ENCODE peak calls at places on chromosome 1, in five cellular contexts. One of them, this sample, is unnamed.

GRCh38 chr1:214551436-214552173 is at the start of gene PTPN14:
- DNase-seq in K562: peak; percentile 53
- DNase-seq in HepG2: peak; percentile 82
- DNase-seq in SK-N-SH: peak; percentile 91
- DNase-seq in GM12878: no peak
- DNase-seq in this sample: peak; percentile 85

GRCh38 chr1:241413386-241413785 is 56.4 kb upstream of the RGS7 start:
- DNase-seq in K562: no peak
- DNase-seq in HepG2: no peak
- DNase-seq in SK-N-SH: no peak
- DNase-seq in GM12878: no peak
- DNase-seq in this sample: no peak

GRCh38 chr1:3393024-3393986 is 61.2 kb upstream of the ARHGEF16 start:
- DNase-seq in K562: no peak
- DNase-seq in HepG2: no peak
- DNase-seq in SK-N-SH: peak; percentile 63
- DNase-seq in GM12878: no peak
- DNase-seq in this sample: no peak

GRCh38 chr1:33297911-33298622 is 22.8 kb downstream of the A3GALT2 start:
- DNase-seq in K562: no peak
- DNase-seq in HepG2: no peak
- DNase-seq in SK-N-SH: no peak
- DNase-seq in GM12878: no peak
- DNase-seq in this sample: no peak

GRCh38 chr1:99808391-99809115 is 41.6 kb upstream of the AGL start:
- DNase-seq in K562: peak; percentile 74
- DNase-seq in HepG2: peak; percentile 81
- DNase-seq in SK-N-SH: peak; percentile 74
- DNase-seq in GM12878: peak; percentile 79
- DNase-seq in this sample: peak; percentile 85

GRCh38 chr1:147292012-147292411 is 49.5 kb downstream of the CHD1L start:
- DNase-seq in K562: no peak
- DNase-seq in HepG2: no peak
- DNase-seq in SK-N-SH: no peak
- DNase-seq in GM12878: no peak
- DNase-seq in this sample: no peak

GRCh38 chr1:5423109-5423508 is 569.1 kb downstream of the NPHP4 start:
- DNase-seq in K562: no peak
- DNase-seq in HepG2: no peak
- DNase-seq in SK-N-SH: peak; percentile 89
- DNase-seq in GM12878: no peak
- DNase-seq in this sample: no peak

GRCh38 chr1:17547271-17547670 is 7.8 kb downstream of the ARHGEF10L start:
- DNase-seq in K562: no peak
- DNase-seq in HepG2: no peak
- DNase-seq in SK-N-SH: no peak
- DNase-seq in GM12878: no peak
- DNase-seq in this sample: no peak

GRCh38 chr1:228930479-228930957 is 195.2 kb downstream of the RHOU start:
- DNase-seq in K562: no peak
- DNase-seq in HepG2: no peak
- DNase-seq in SK-N-SH: no peak
- DNase-seq in GM12878: no peak
- DNase-seq in this sample: no peak

GRCh38 chr1:101632548-101633256 is 364.0 kb downstream of the OLFM3 start:
- DNase-seq in K562: no peak
- DNase-seq in HepG2: no peak
- DNase-seq in SK-N-SH: no peak
- DNase-seq in GM12878: no peak
- DNase-seq in this sample: no peak

GRCh38 chr1:31707711-31708110 is 3.9 kb upstream of the COL16A1 start:
- DNase-seq in K562: no peak
- DNase-seq in HepG2: no peak
- DNase-seq in SK-N-SH: no peak
- DNase-seq in GM12878: peak; percentile 43
- DNase-seq in this sample: no peak

GRCh38 chr1:236686815-236687160 is 489 bp downstream of the ACTN2 start:
- DNase-seq in K562: peak; percentile 37
- DNase-seq in HepG2: no peak
- DNase-seq in SK-N-SH: no peak
- DNase-seq in GM12878: no peak
- DNase-seq in this sample: no peak

GRCh38 chr1:41537257-41537656 is 52.8 kb upstream of the EDN2 start:
- DNase-seq in K562: no peak
- DNase-seq in HepG2: no peak
- DNase-seq in SK-N-SH: no peak
- DNase-seq in GM12878: no peak
- DNase-seq in this sample: no peak

DNA sequence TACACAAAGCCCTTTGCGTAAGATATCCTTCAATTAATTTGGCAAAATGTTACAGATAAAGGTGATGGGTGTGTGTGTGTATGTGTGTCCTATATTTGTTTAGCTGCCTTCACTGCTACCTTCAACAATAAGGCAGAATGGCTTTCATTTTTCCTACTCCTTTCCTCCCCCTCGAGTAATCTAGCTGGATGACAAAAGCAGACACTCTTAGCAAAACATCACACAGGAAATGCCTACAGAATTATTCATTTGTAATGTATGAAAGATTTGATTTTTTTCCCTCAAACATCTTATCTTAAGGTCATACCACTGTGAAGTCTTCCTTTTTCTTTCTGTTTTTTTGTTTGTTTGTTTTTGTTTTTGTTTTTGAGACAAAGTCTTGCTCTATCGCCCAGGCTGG is 10.6 kb downstream of the PTPN22 start:
- DNase-seq in K562: no peak
- DNase-seq in HepG2: no peak
- DNase-seq in SK-N-SH: no peak
- DNase-seq in GM12878: no peak
- DNase-seq in this sample: no peak
- TF ChIP-seq ZBTB33 in K562: no peak
- TF ChIP-seq ZBTB33 in HepG2: no peak
- TF ChIP-seq ZBTB33 in SK-N-SH: no peak
- TF ChIP-seq ZBTB33 in GM12878: no peak
- TF ChIP-seq ZBTB33 in this sample: no peak

GRCh38 chr1:58262702-58263101 is 283.8 kb downstream of the OMA1 start:
- DNase-seq in K562: no peak
- DNase-seq in HepG2: no peak
- DNase-seq in SK-N-SH: no peak
- DNase-seq in GM12878: no peak
- DNase-seq in this sample: no peak
- TF ChIP-seq POLR2AphosphoS5 in K562: no peak
- TF ChIP-seq POLR2AphosphoS5 in HepG2: no peak
- TF ChIP-seq POLR2AphosphoS5 in SK-N-SH: no peak
- TF ChIP-seq POLR2AphosphoS5 in GM12878: no peak
- TF ChIP-seq POLR2AphosphoS5 in this sample: no peak

DNA sequence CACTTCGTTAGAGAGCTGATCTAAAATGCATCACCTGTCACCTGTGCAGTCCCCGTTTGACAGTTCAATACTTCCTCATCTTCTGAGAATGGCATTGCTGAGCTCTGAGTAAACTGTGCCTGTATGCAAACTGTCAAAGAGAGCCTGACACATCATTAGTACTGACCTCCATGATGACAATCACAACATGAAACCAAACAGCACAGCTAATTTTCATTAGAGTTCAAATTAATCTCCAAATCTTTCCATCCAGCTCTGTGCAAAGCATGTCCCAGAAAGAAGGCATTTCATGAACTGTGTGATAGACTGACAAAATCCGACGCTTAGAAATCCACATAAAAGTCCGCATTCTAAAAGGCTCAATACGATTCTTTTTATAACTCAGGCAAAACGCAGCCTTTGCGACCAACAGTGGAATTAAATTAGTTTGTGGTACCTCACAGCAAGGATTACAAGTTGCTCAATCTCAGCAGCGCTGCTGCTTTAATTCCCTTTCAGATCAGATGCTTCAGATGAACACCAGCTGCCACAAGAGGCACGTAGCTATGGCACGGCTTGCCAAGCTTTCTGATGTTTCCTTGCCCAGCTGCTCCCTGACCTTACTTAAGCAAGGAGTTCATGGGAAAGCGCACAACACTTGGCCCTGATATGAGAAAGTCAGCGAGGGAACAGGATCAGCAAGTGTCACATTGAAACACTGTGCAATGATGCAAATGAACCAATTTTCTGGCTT is 765.5 kb upstream of the PRMT6 start:
- DNase-seq in K562: no peak
- DNase-seq in HepG2: no peak
- DNase-seq in SK-N-SH: peak; percentile 7
- DNase-seq in GM12878: no peak
- DNase-seq in this sample: no peak
- TF ChIP-seq ZBTB33 in K562: no peak
- TF ChIP-seq ZBTB33 in HepG2: no peak
- TF ChIP-seq ZBTB33 in SK-N-SH: no peak
- TF ChIP-seq ZBTB33 in GM12878: no peak
- TF ChIP-seq ZBTB33 in this sample: no peak

GRCh38 chr1:184556665-184557064 is 169.8 kb downstream of the C1orf21 start:
- DNase-seq in K562: no peak
- DNase-seq in HepG2: no peak
- DNase-seq in SK-N-SH: no peak
- DNase-seq in GM12878: no peak
- DNase-seq in this sample: no peak

GRCh38 chr1:184553845-184554244 is 167.0 kb downstream of the C1orf21 start:
- DNase-seq in K562: no peak
- DNase-seq in HepG2: no peak
- DNase-seq in SK-N-SH: no peak
- DNase-seq in GM12878: no peak
- DNase-seq in this sample: no peak

GRCh38 chr1:184557423-184558347 is 170.9 kb downstream of the C1orf21 start:
- DNase-seq in K562: no peak
- DNase-seq in HepG2: no peak
- DNase-seq in SK-N-SH: no peak
- DNase-seq in GM12878: no peak
- DNase-seq in this sample: no peak

GRCh38 chr1:184558691-184559090 is 171.9 kb downstream of the C1orf21 start:
- DNase-seq in K562: no peak
- DNase-seq in HepG2: no peak
- DNase-seq in SK-N-SH: no peak
- DNase-seq in GM12878: no peak
- DNase-seq in this sample: no peak

DNA sequence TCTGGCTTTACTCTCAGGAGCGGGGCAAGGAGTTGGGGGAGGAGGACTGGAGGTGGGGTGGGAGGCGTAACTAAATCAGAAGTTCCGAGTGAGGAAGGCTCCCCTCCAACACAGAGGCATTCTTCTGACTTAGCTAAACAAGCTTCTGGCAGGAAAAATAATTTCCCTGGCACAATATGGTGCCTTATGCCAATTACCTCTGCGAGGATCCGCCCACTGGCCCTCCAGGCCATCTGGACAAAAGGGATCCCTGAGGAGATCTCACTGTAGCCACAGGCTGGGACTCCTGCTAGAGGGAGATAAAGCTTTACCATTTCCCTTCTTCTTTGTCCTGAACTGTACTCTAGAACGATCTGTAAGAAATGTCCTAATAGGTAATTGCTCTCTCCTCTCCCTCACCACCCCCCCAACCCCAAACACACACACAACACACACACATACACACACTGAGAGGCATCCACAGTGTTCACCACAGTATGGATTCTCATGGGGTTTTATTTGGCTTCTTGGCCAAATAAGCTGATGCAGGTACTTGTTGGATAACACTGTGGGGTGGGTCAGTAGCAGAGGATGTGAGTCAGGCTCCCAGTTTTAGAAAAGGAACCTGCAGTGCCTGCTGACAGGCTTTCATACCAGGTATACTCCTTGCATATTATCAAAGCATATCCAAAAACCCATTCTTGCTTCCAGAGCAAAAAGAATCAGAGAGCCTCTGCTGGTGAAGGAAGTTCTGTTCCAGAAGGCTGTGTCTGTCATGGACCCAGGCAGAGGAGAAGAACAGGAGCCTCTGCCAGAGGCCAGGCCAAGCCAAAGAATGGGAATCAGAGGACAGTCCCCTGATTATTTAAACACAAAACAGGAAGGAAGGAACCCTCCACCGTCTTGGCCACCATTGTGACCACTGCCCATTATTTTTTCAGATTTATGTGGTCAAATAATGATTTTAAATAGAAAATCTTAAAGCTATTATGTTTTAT is 169.1 kb downstream of the C1orf21 start:
- DNase-seq in K562: no peak
- DNase-seq in HepG2: no peak
- DNase-seq in SK-N-SH: no peak
- DNase-seq in GM12878: no peak
- DNase-seq in this sample: no peak
- TF ChIP-seq POLR2AphosphoS5 in K562: no peak
- TF ChIP-seq POLR2AphosphoS5 in HepG2: no peak
- TF ChIP-seq POLR2AphosphoS5 in SK-N-SH: no peak
- TF ChIP-seq POLR2AphosphoS5 in GM12878: no peak
- TF ChIP-seq POLR2AphosphoS5 in this sample: no peak

DNA sequence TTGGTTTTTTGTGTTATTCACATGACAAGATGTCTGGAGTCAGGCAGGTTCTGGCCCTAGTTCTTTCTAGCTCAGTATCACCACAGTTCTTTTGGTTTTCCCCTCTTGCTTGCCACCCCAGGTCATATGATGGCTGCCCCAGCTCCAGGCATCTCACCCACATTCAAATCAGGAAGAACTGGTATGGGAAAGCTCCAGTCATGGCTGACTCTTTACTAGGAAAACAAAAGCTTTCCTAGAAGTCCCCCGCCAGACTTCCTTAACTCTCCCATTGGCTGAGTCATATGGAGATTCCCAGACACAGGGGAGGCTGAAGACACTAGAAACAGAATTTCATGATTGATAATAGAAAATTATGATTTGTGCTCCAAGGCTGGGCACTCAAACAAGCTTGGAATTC is 22.1 kb upstream of the EYA3 start:
- DNase-seq in K562: no peak
- DNase-seq in HepG2: no peak
- DNase-seq in SK-N-SH: no peak
- DNase-seq in GM12878: no peak
- DNase-seq in this sample: no peak
- TF ChIP-seq ZBTB33 in K562: no peak
- TF ChIP-seq ZBTB33 in HepG2: no peak
- TF ChIP-seq ZBTB33 in SK-N-SH: no peak
- TF ChIP-seq ZBTB33 in GM12878: no peak
- TF ChIP-seq ZBTB33 in this sample: no peak

This sample was measured in HCT116.